ENCODE peak calls at places on chromosomes 1 and 21, in five cellular contexts. N is uterus, J is H54, U is sigmoid colon, I is HCT116. S is an unnamed sample.

GRCh38 chr1:66335859-66336640 is 197.9 kb upstream of the SGIP1 start:
- DNase-seq in I (no peak), U (peak; percentile 84), J (no peak), N (peak; percentile 35), S (peak; percentile 64)

GRCh38 chr1:231841616-231842344 is 215.2 kb downstream of the DISC1 start:
- DNase-seq in U (no peak), N (no peak), I (no peak), J (peak; percentile 23), S (no peak)

GRCh38 chr1:18657436-18658179 is 27.0 kb downstream of the PAX7 start:
- DNase-seq in N (no peak), I (no peak), U (no peak), J (no peak), S (no peak)

GRCh38 chr1:19443321-19443720 is 42.0 kb downstream of the CAPZB start:
- DNase-seq in J (no peak), U (no peak), N (no peak), I (no peak), S (no peak)

GRCh38 chr1:84887261-84887934 is 5.6 kb downstream of the LPAR3 start:
- DNase-seq in I (no peak), J (no peak), N (no peak), U (no peak), S (no peak)

GRCh38 chr1:172450524-172450885 is 6.6 kb upstream of the PIGC start:
- DNase-seq in U (no peak), N (no peak), I (no peak), J (no peak), S (peak; percentile 77)

GRCh38 chr1:30616759-30617158 is 106.6 kb downstream of the MATN1 start:
- DNase-seq in I (no peak), J (no peak), U (no peak), N (no peak), S (peak; percentile 15)

GRCh38 chr1:28249013-28249870 is 10.1 kb upstream of the SESN2 start:
- DNase-seq in U (peak; percentile 79), J (no peak), N (no peak), I (peak; percentile 85), S (peak; percentile 88)

GRCh38 chr1:201268604-201269151 is 14.6 kb upstream of the PKP1 start:
- DNase-seq in N (peak; percentile 75), U (peak; percentile 55), I (no peak), J (peak; percentile 69), S (no peak)

GRCh38 chr1:2611034-2611501 is 21.7 kb downstream of the MMEL1 start:
- DNase-seq in I (peak; percentile 62), N (no peak), U (peak; percentile 64), J (peak; percentile 20), S (peak; percentile 44)

GRCh38 chr1:66275601-66276023 is 258.3 kb upstream of the SGIP1 start:
- DNase-seq in U (no peak), I (no peak), J (no peak), N (no peak), S (no peak)

GRCh38 chr1:27001570-27002360 is 8.3 kb downstream of the TRNP1 start:
- DNase-seq in U (peak; percentile 82), J (no peak), I (no peak), N (no peak), S (peak; percentile 50)
- TF ChIP-seq POLR2A in U (no peak), J (no peak), I (no peak), N (no peak), S (no peak)

GRCh38 chr1:206930210-206930798 is 8.6 kb upstream of the FCMR start:
- DNase-seq in J (no peak), N (no peak), U (no peak), I (no peak), S (no peak)
- TF ChIP-seq POLR2A in J (no peak), N (no peak), U (no peak), I (no peak), S (no peak)

GRCh38 chr1:40257688-40258444 is at the start of gene ZMPSTE24:
- DNase-seq in I (peak; percentile 97), J (peak; percentile 82), U (peak; percentile 97), N (peak; percentile 94), S (peak; percentile 97)
- TF ChIP-seq POLR2A in I (peak; percentile 63), J (peak; percentile 89), U (peak; percentile 45), N (peak; percentile 52), S (peak; percentile 50)

GRCh38 chr21:45508607-45509565 is 33.4 kb downstream of the SLC19A1 start:
- DNase-seq in U (peak; percentile 60), N (no peak), J (peak; percentile 78), I (no peak), S (peak; percentile 86)
- TF ChIP-seq POLR2A in U (no peak), N (no peak), J (no peak), I (no peak), S (no peak)

GRCh38 chr21:34614443-34614692 is 545 bp downstream of the RCAN1 start:
- DNase-seq in U (no peak), I (no peak), N (no peak), J (no peak), S (no peak)

GRCh38 chr21:34614693-34615486 is at the start of gene RCAN1:
- DNase-seq in U (peak; percentile 95), J (peak; percentile 91), I (peak; percentile 79), N (peak; percentile 88), S (peak; percentile 95)

GRCh38 chr21:34617753-34618339 is 2.9 kb upstream of the RCAN1 start:
- DNase-seq in N (no peak), J (no peak), I (no peak), U (peak; percentile 70), S (no peak)

GRCh38 chr21:34613679-34614442 is 1.1 kb downstream of the RCAN1 start:
- DNase-seq in N (no peak), I (no peak), J (no peak), U (no peak), S (peak; percentile 46)

DNA sequence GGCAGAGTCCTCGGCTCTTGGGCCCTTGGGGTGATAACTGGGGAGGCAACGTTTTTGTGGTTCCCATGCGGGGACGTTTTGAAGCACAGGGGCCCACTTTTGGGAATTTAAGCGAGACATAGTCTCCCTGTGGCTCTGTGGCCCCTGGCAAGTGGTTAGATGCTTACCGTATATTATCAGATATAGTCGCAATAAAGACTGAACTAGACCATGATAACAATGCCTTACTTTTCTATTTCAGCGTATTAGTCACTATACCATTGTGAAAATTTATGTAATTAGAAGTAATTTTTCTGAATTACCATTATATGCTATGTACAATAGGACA is 538 bp upstream of the RCAN1 start:
- DNase-seq in N (no peak), I (no peak), J (no peak), U (no peak), S (no peak)
- TF ChIP-seq POLR2A in N (no peak), I (no peak), J (no peak), U (no peak), S (no peak)

GRCh38 chr1:205321959-205322283 is 376 bp upstream of the NUAK2 start:
- DNase-seq in N (no peak), I (no peak), U (no peak), J (no peak), S (no peak)

GRCh38 chr1:205321109-205321958 is at the start of gene NUAK2:
- DNase-seq in I (peak; percentile 80), U (peak; percentile 93), N (peak; percentile 72), J (peak; percentile 88), S (peak; percentile 97)

GRCh38 chr1:205317311-205317917 is 4.1 kb downstream of the NUAK2 start:
- DNase-seq in N (peak; percentile 42), J (peak; percentile 54), I (no peak), U (no peak), S (peak; percentile 91)

GRCh38 chr1:205318231-205318991 is 3.1 kb downstream of the NUAK2 start:
- DNase-seq in I (no peak), J (no peak), U (no peak), N (no peak), S (peak; percentile 76)

GRCh38 chr1:205319081-205320018 is 2.2 kb downstream of the NUAK2 start:
- DNase-seq in I (no peak), N (peak; percentile 27), J (no peak), U (peak; percentile 77), S (peak; percentile 83)
- TF ChIP-seq POLR2A in I (no peak), N (no peak), J (no peak), U (no peak), S (no peak)

GRCh38 chr1:211327341-211327921 is 798 bp downstream of the TRAF5 start:
- DNase-seq in U (no peak), N (peak; percentile 46), J (peak; percentile 47), I (no peak), S (no peak)
- TF ChIP-seq POLR2A in U (no peak), N (no peak), J (no peak), I (no peak), S (no peak)

GRCh38 chr1:110875216-110875731 is 2.3 kb downstream of the CD53 start:
- DNase-seq in U (no peak), I (no peak), J (no peak), N (no peak), S (no peak)
- TF ChIP-seq POLR2A in U (no peak), I (no peak), J (no peak), N (no peak), S (peak; percentile 28)

GRCh38 chr21:33552093-33552998 is 9.5 kb downstream of the SON start:
- DNase-seq in J (no peak), N (no peak), U (no peak), I (no peak), S (no peak)
- TF ChIP-seq POLR2A in J (no peak), N (no peak), U (no peak), I (no peak), S (no peak)

GRCh38 chr1:9008236-9008635 is 18.0 kb downstream of the SLC2A7 start:
- DNase-seq in N (no peak), J (no peak), I (no peak), U (no peak), S (no peak)

GRCh38 chr1:9004731-9005708 is 21.2 kb downstream of the SLC2A7 start:
- DNase-seq in I (peak; percentile 72), U (peak; percentile 85), J (peak; percentile 53), N (peak; percentile 75), S (peak; percentile 74)

GRCh38 chr1:9004031-9004730 is 22.0 kb downstream of the SLC2A7 start:
- DNase-seq in J (no peak), N (no peak), I (no peak), U (no peak), S (no peak)

GRCh38 chr1:9009438-9010366 is 16.5 kb downstream of the SLC2A7 start:
- DNase-seq in U (no peak), I (no peak), J (peak; percentile 40), N (no peak), S (no peak)

GRCh38 chr1:9006956-9007615 is 19.1 kb downstream of the SLC2A7 start:
- DNase-seq in U (no peak), N (no peak), J (no peak), I (no peak), S (no peak)
- TF ChIP-seq POLR2A in U (no peak), N (no peak), J (no peak), I (no peak), S (no peak)

S was measured in right lobe of liver.